ENCODE peak calls at places on chromosomes 5 and 9, in five cellular contexts. M, C, Q, K and S are unnamed samples.

GRCh38 chr5:35938518-35939227 is at the start of gene CAPSL:
- DNase-seq in M (no peak), C (peak), Q (peak), K (peak), S (peak)

GRCh38 chr9:75890541-75891276 is at the start of gene PCSK5:
- DNase-seq in M (peak), C (peak), Q (peak), K (peak), S (peak)

GRCh38 chr5:153546566-153546965 is 56.1 kb downstream of the GRIA1 start:
- DNase-seq in M (no peak), C (no peak), Q (no peak), K (no peak), S (no peak)

GRCh38 chr5:114055318-114055788 is 306.5 kb upstream of the KCNN2 start:
- DNase-seq in M (no peak), C (peak), Q (peak), K (no peak), S (no peak)

GRCh38 chr5:172584638-172585037 is 56.4 kb upstream of the NEURL1B start:
- DNase-seq in M (no peak), C (no peak), Q (no peak), K (no peak), S (no peak)

GRCh38 chr9:96618209-96619108 is 1.2 kb downstream of the CDC14B start:
- DNase-seq in M (peak), C (peak), Q (no peak), K (no peak), S (peak)

GRCh38 chr5:128101676-128102075 is 18.1 kb downstream of the SLC12A2 start:
- DNase-seq in M (no peak), C (no peak), Q (no peak), K (no peak), S (no peak)

GRCh38 chr9:120350596-120350995 is 229.4 kb downstream of the CDK5RAP2 start:
- DNase-seq in M (no peak), C (no peak), Q (no peak), K (no peak), S (no peak)

GRCh38 chr9:138023394-138024124 is 146.0 kb downstream of the CACNA1B start:
- DNase-seq in M (no peak), C (no peak), Q (peak), K (no peak), S (no peak)

GRCh38 chr9:98097836-98098235 is 21.2 kb downstream of the TRIM14 start:
- DNase-seq in M (peak), C (no peak), Q (peak), K (no peak), S (no peak)

GRCh38 chr5:141208478-141208877 is at the start of gene PCDHB12:
- DNase-seq in M (no peak), C (no peak), Q (no peak), K (no peak), S (peak)

GRCh38 chr5:147520450-147520849 is 10.6 kb upstream of the DPYSL3 start:
- DNase-seq in M (no peak), C (no peak), Q (no peak), K (no peak), S (no peak)

GRCh38 chr5:133487093-133487492 is 125.2 kb downstream of the FSTL4 start:
- DNase-seq in M (no peak), C (no peak), Q (no peak), K (no peak), S (no peak)

GRCh38 chr5:88279584-88279983 is 10.9 kb upstream of the TMEM161B start:
- DNase-seq in M (no peak), C (no peak), Q (no peak), K (no peak), S (no peak)

GRCh38 chr5:124644138-124644537 is 102.3 kb downstream of the ZNF608 start:
- DNase-seq in M (no peak), C (no peak), Q (no peak), K (no peak), S (no peak)

GRCh38 chr5:95595289-95595931 is 24.5 kb upstream of the GPR150 start:
- DNase-seq in M (no peak), C (no peak), Q (no peak), K (no peak), S (peak)

GRCh38 chr5:27087820-27088219 is 49.4 kb upstream of the CDH9 start:
- DNase-seq in M (no peak), C (no peak), Q (no peak), K (no peak), S (no peak)

GRCh38 chr9:14512942-14513341 is 180.3 kb downstream of the ZDHHC21 start:
- DNase-seq in M (no peak), C (no peak), Q (no peak), K (no peak), S (no peak)

GRCh38 chr9:70668751-70669150 is 254.3 kb upstream of the KLF9 start:
- DNase-seq in M (no peak), C (no peak), Q (no peak), K (no peak), S (no peak)

GRCh38 chr5:38598994-38599611 is 42.7 kb upstream of the LIFR start:
- DNase-seq in M (no peak), C (no peak), Q (no peak), K (peak), S (peak)

GRCh38 chr5:120614512-120614911 is 150.4 kb downstream of the PRR16 start:
- DNase-seq in M (no peak), C (no peak), Q (no peak), K (no peak), S (no peak)

GRCh38 chr9:20512106-20512505 is 110.2 kb downstream of the MLLT3 start:
- DNase-seq in M (no peak), C (no peak), Q (no peak), K (peak), S (no peak)

GRCh38 chr5:54186912-54187445 is 123.4 kb downstream of the ARL15 start:
- DNase-seq in M (no peak), C (no peak), Q (peak), K (no peak), S (no peak)

GRCh38 chr9:125747765-125748510 is 765 bp downstream of the PBX3 start:
- DNase-seq in M (peak), C (peak), Q (peak), K (no peak), S (peak)

GRCh38 chr5:113020461-113021273 is 44.1 kb downstream of the DCP2 start:
- DNase-seq in M (peak), C (no peak), Q (no peak), K (peak), S (no peak)

GRCh38 chr9:19379697-19380046 is 364 bp downstream of the RPS6 start:
- DNase-seq in M (no peak), C (no peak), Q (peak), K (no peak), S (no peak)